ENCODE peak calls at places on chromosomes 7 and 10, in eight cellular contexts. One of them, this sample, is unnamed.

GRCh38 chr7:69776611-69777010 is 178.3 kb downstream of the AUTS2 start:
- DNase-seq in natural killer cell treated with Interleukin-12 subunit alpha and Interleukin-12 subunit beta and Interleukin-15 and Interleukin-18, amount 100 ng/mL, for 72 hours: no peak
- DNase-seq in effector memory CD4-positive, alpha-beta T cell: no peak
- DNase-seq in prostate gland: no peak
- DNase-seq in stimulated activated CD8-positive, alpha-beta memory T cell treated with anti-CD3 and anti-CD28 coated beads, Interleukin-15, amount 100 ng/mL, for 24 hours: no peak
- DNase-seq in ELF-1: no peak
- DNase-seq in small intestine: no peak
- DNase-seq in adipocyte: peak
- DNase-seq in this sample: no peak

GRCh38 chr7:48244902-48245301 is 73.6 kb downstream of the ABCA13 start:
- DNase-seq in small intestine: no peak
- DNase-seq in prostate gland: no peak
- DNase-seq in ELF-1: no peak
- DNase-seq in natural killer cell treated with Interleukin-12 subunit alpha and Interleukin-12 subunit beta and Interleukin-15 and Interleukin-18, amount 100 ng/mL, for 72 hours: no peak
- DNase-seq in stimulated activated CD8-positive, alpha-beta memory T cell treated with anti-CD3 and anti-CD28 coated beads, Interleukin-15, amount 100 ng/mL, for 24 hours: no peak
- DNase-seq in adipocyte: peak
- DNase-seq in effector memory CD4-positive, alpha-beta T cell: no peak
- DNase-seq in this sample: no peak

GRCh38 chr7:44460325-44460724 is 30.1 kb downstream of the NUDCD3 start:
- DNase-seq in adipocyte: no peak
- DNase-seq in prostate gland: no peak
- DNase-seq in natural killer cell treated with Interleukin-12 subunit alpha and Interleukin-12 subunit beta and Interleukin-15 and Interleukin-18, amount 100 ng/mL, for 72 hours: peak
- DNase-seq in stimulated activated CD8-positive, alpha-beta memory T cell treated with anti-CD3 and anti-CD28 coated beads, Interleukin-15, amount 100 ng/mL, for 24 hours: no peak
- DNase-seq in small intestine: peak
- DNase-seq in ELF-1: no peak
- DNase-seq in effector memory CD4-positive, alpha-beta T cell: peak
- DNase-seq in this sample: peak

GRCh38 chr10:71253981-71254818 is 41.8 kb downstream of the UNC5B start:
- DNase-seq in small intestine: no peak
- DNase-seq in adipocyte: no peak
- DNase-seq in ELF-1: no peak
- DNase-seq in prostate gland: no peak
- DNase-seq in natural killer cell treated with Interleukin-12 subunit alpha and Interleukin-12 subunit beta and Interleukin-15 and Interleukin-18, amount 100 ng/mL, for 72 hours: no peak
- DNase-seq in stimulated activated CD8-positive, alpha-beta memory T cell treated with anti-CD3 and anti-CD28 coated beads, Interleukin-15, amount 100 ng/mL, for 24 hours: no peak
- DNase-seq in effector memory CD4-positive, alpha-beta T cell: no peak
- DNase-seq in this sample: no peak

GRCh38 chr7:129006636-129007414 is 48.1 kb downstream of the TNPO3 start:
- DNase-seq in small intestine: no peak
- DNase-seq in natural killer cell treated with Interleukin-12 subunit alpha and Interleukin-12 subunit beta and Interleukin-15 and Interleukin-18, amount 100 ng/mL, for 72 hours: no peak
- DNase-seq in effector memory CD4-positive, alpha-beta T cell: no peak
- DNase-seq in prostate gland: no peak
- DNase-seq in ELF-1: no peak
- DNase-seq in stimulated activated CD8-positive, alpha-beta memory T cell treated with anti-CD3 and anti-CD28 coated beads, Interleukin-15, amount 100 ng/mL, for 24 hours: no peak
- DNase-seq in adipocyte: no peak
- DNase-seq in this sample: no peak

GRCh38 chr10:132069849-132070182 is 4.1 kb downstream of the JAKMIP3 start:
- DNase-seq in natural killer cell treated with Interleukin-12 subunit alpha and Interleukin-12 subunit beta and Interleukin-15 and Interleukin-18, amount 100 ng/mL, for 72 hours: no peak
- DNase-seq in ELF-1: no peak
- DNase-seq in adipocyte: no peak
- DNase-seq in prostate gland: no peak
- DNase-seq in small intestine: no peak
- DNase-seq in stimulated activated CD8-positive, alpha-beta memory T cell treated with anti-CD3 and anti-CD28 coated beads, Interleukin-15, amount 100 ng/mL, for 24 hours: no peak
- DNase-seq in effector memory CD4-positive, alpha-beta T cell: no peak
- DNase-seq in this sample: no peak

GRCh38 chr10:102243304-102243703 is 2.0 kb upstream of the PITX3 start:
- DNase-seq in effector memory CD4-positive, alpha-beta T cell: no peak
- DNase-seq in adipocyte: peak
- DNase-seq in stimulated activated CD8-positive, alpha-beta memory T cell treated with anti-CD3 and anti-CD28 coated beads, Interleukin-15, amount 100 ng/mL, for 24 hours: no peak
- DNase-seq in small intestine: no peak
- DNase-seq in natural killer cell treated with Interleukin-12 subunit alpha and Interleukin-12 subunit beta and Interleukin-15 and Interleukin-18, amount 100 ng/mL, for 72 hours: no peak
- DNase-seq in prostate gland: no peak
- DNase-seq in ELF-1: no peak
- DNase-seq in this sample: no peak

GRCh38 chr10:97520978-97521761 is 22.4 kb downstream of the UBTD1 start:
- DNase-seq in small intestine: no peak
- DNase-seq in adipocyte: no peak
- DNase-seq in ELF-1: no peak
- DNase-seq in prostate gland: no peak
- DNase-seq in stimulated activated CD8-positive, alpha-beta memory T cell treated with anti-CD3 and anti-CD28 coated beads, Interleukin-15, amount 100 ng/mL, for 24 hours: no peak
- DNase-seq in natural killer cell treated with Interleukin-12 subunit alpha and Interleukin-12 subunit beta and Interleukin-15 and Interleukin-18, amount 100 ng/mL, for 72 hours: no peak
- DNase-seq in effector memory CD4-positive, alpha-beta T cell: no peak
- DNase-seq in this sample: no peak

GRCh38 chr10:112842832-112843360 is 107.2 kb upstream of the TCF7L2 start:
- DNase-seq in natural killer cell treated with Interleukin-12 subunit alpha and Interleukin-12 subunit beta and Interleukin-15 and Interleukin-18, amount 100 ng/mL, for 72 hours: no peak
- DNase-seq in prostate gland: no peak
- DNase-seq in small intestine: peak
- DNase-seq in adipocyte: peak
- DNase-seq in ELF-1: no peak
- DNase-seq in effector memory CD4-positive, alpha-beta T cell: no peak
- DNase-seq in stimulated activated CD8-positive, alpha-beta memory T cell treated with anti-CD3 and anti-CD28 coated beads, Interleukin-15, amount 100 ng/mL, for 24 hours: no peak
- DNase-seq in this sample: no peak

GRCh38 chr7:100466830-100467605 is 3.0 kb upstream of the SPACDR start:
- DNase-seq in small intestine: no peak
- DNase-seq in prostate gland: no peak
- DNase-seq in stimulated activated CD8-positive, alpha-beta memory T cell treated with anti-CD3 and anti-CD28 coated beads, Interleukin-15, amount 100 ng/mL, for 24 hours: no peak
- DNase-seq in effector memory CD4-positive, alpha-beta T cell: no peak
- DNase-seq in natural killer cell treated with Interleukin-12 subunit alpha and Interleukin-12 subunit beta and Interleukin-15 and Interleukin-18, amount 100 ng/mL, for 72 hours: no peak
- DNase-seq in adipocyte: no peak
- DNase-seq in ELF-1: no peak
- DNase-seq in this sample: no peak

GRCh38 chr7:40162516-40162915 is 27.7 kb downstream of the SUGCT start:
- DNase-seq in stimulated activated CD8-positive, alpha-beta memory T cell treated with anti-CD3 and anti-CD28 coated beads, Interleukin-15, amount 100 ng/mL, for 24 hours: no peak
- DNase-seq in small intestine: no peak
- DNase-seq in adipocyte: no peak
- DNase-seq in ELF-1: no peak
- DNase-seq in natural killer cell treated with Interleukin-12 subunit alpha and Interleukin-12 subunit beta and Interleukin-15 and Interleukin-18, amount 100 ng/mL, for 72 hours: no peak
- DNase-seq in effector memory CD4-positive, alpha-beta T cell: no peak
- DNase-seq in prostate gland: no peak
- DNase-seq in this sample: no peak

GRCh38 chr7:78587443-78588044 is 789.0 kb downstream of the PHTF2 start:
- DNase-seq in adipocyte: no peak
- DNase-seq in natural killer cell treated with Interleukin-12 subunit alpha and Interleukin-12 subunit beta and Interleukin-15 and Interleukin-18, amount 100 ng/mL, for 72 hours: no peak
- DNase-seq in effector memory CD4-positive, alpha-beta T cell: no peak
- DNase-seq in prostate gland: no peak
- DNase-seq in stimulated activated CD8-positive, alpha-beta memory T cell treated with anti-CD3 and anti-CD28 coated beads, Interleukin-15, amount 100 ng/mL, for 24 hours: no peak
- DNase-seq in small intestine: no peak
- DNase-seq in ELF-1: no peak
- DNase-seq in this sample: no peak

GRCh38 chr10:20455774-20456173 is 441.3 kb downstream of the NEBL start:
- DNase-seq in stimulated activated CD8-positive, alpha-beta memory T cell treated with anti-CD3 and anti-CD28 coated beads, Interleukin-15, amount 100 ng/mL, for 24 hours: no peak
- DNase-seq in effector memory CD4-positive, alpha-beta T cell: no peak
- DNase-seq in prostate gland: no peak
- DNase-seq in natural killer cell treated with Interleukin-12 subunit alpha and Interleukin-12 subunit beta and Interleukin-15 and Interleukin-18, amount 100 ng/mL, for 72 hours: no peak
- DNase-seq in small intestine: no peak
- DNase-seq in adipocyte: no peak
- DNase-seq in ELF-1: no peak
- DNase-seq in this sample: no peak

GRCh38 chr7:100465702-100466311 is 1.7 kb upstream of the SPACDR start:
- DNase-seq in effector memory CD4-positive, alpha-beta T cell: no peak
- DNase-seq in natural killer cell treated with Interleukin-12 subunit alpha and Interleukin-12 subunit beta and Interleukin-15 and Interleukin-18, amount 100 ng/mL, for 72 hours: no peak
- DNase-seq in stimulated activated CD8-positive, alpha-beta memory T cell treated with anti-CD3 and anti-CD28 coated beads, Interleukin-15, amount 100 ng/mL, for 24 hours: no peak
- DNase-seq in small intestine: peak
- DNase-seq in prostate gland: peak
- DNase-seq in adipocyte: peak
- DNase-seq in ELF-1: peak
- DNase-seq in this sample: no peak

GRCh38 chr7:13851756-13852155 is 137.7 kb downstream of the ETV1 start:
- DNase-seq in natural killer cell treated with Interleukin-12 subunit alpha and Interleukin-12 subunit beta and Interleukin-15 and Interleukin-18, amount 100 ng/mL, for 72 hours: no peak
- DNase-seq in effector memory CD4-positive, alpha-beta T cell: no peak
- DNase-seq in stimulated activated CD8-positive, alpha-beta memory T cell treated with anti-CD3 and anti-CD28 coated beads, Interleukin-15, amount 100 ng/mL, for 24 hours: no peak
- DNase-seq in adipocyte: peak
- DNase-seq in small intestine: no peak
- DNase-seq in prostate gland: no peak
- DNase-seq in ELF-1: peak
- DNase-seq in this sample: no peak

GRCh38 chr7:33604015-33604414 is 301.3 kb upstream of the BMPER start:
- DNase-seq in adipocyte: no peak
- DNase-seq in ELF-1: no peak
- DNase-seq in stimulated activated CD8-positive, alpha-beta memory T cell treated with anti-CD3 and anti-CD28 coated beads, Interleukin-15, amount 100 ng/mL, for 24 hours: no peak
- DNase-seq in small intestine: no peak
- DNase-seq in effector memory CD4-positive, alpha-beta T cell: no peak
- DNase-seq in natural killer cell treated with Interleukin-12 subunit alpha and Interleukin-12 subunit beta and Interleukin-15 and Interleukin-18, amount 100 ng/mL, for 72 hours: no peak
- DNase-seq in prostate gland: no peak
- DNase-seq in this sample: no peak

GRCh38 chr7:471866-472639 is 47.6 kb downstream of the PDGFA start:
- DNase-seq in small intestine: no peak
- DNase-seq in effector memory CD4-positive, alpha-beta T cell: no peak
- DNase-seq in natural killer cell treated with Interleukin-12 subunit alpha and Interleukin-12 subunit beta and Interleukin-15 and Interleukin-18, amount 100 ng/mL, for 72 hours: peak
- DNase-seq in adipocyte: peak
- DNase-seq in prostate gland: peak
- DNase-seq in stimulated activated CD8-positive, alpha-beta memory T cell treated with anti-CD3 and anti-CD28 coated beads, Interleukin-15, amount 100 ng/mL, for 24 hours: no peak
- DNase-seq in ELF-1: peak
- DNase-seq in this sample: no peak

GRCh38 chr7:82530361-82530760 is 86.8 kb upstream of the CACNA2D1 start:
- DNase-seq in small intestine: no peak
- DNase-seq in prostate gland: no peak
- DNase-seq in effector memory CD4-positive, alpha-beta T cell: no peak
- DNase-seq in adipocyte: no peak
- DNase-seq in ELF-1: no peak
- DNase-seq in natural killer cell treated with Interleukin-12 subunit alpha and Interleukin-12 subunit beta and Interleukin-15 and Interleukin-18, amount 100 ng/mL, for 72 hours: no peak
- DNase-seq in stimulated activated CD8-positive, alpha-beta memory T cell treated with anti-CD3 and anti-CD28 coated beads, Interleukin-15, amount 100 ng/mL, for 24 hours: no peak
- DNase-seq in this sample: no peak

GRCh38 chr7:51045319-51046102 is 262.8 kb upstream of the GRB10 start:
- DNase-seq in adipocyte: peak
- DNase-seq in effector memory CD4-positive, alpha-beta T cell: no peak
- DNase-seq in small intestine: no peak
- DNase-seq in natural killer cell treated with Interleukin-12 subunit alpha and Interleukin-12 subunit beta and Interleukin-15 and Interleukin-18, amount 100 ng/mL, for 72 hours: no peak
- DNase-seq in ELF-1: no peak
- DNase-seq in stimulated activated CD8-positive, alpha-beta memory T cell treated with anti-CD3 and anti-CD28 coated beads, Interleukin-15, amount 100 ng/mL, for 24 hours: no peak
- DNase-seq in prostate gland: no peak
- DNase-seq in this sample: no peak

GRCh38 chr10:81348003-81348402 is 527.0 kb upstream of the NRG3 start:
- DNase-seq in ELF-1: no peak
- DNase-seq in stimulated activated CD8-positive, alpha-beta memory T cell treated with anti-CD3 and anti-CD28 coated beads, Interleukin-15, amount 100 ng/mL, for 24 hours: no peak
- DNase-seq in effector memory CD4-positive, alpha-beta T cell: no peak
- DNase-seq in prostate gland: no peak
- DNase-seq in small intestine: no peak
- DNase-seq in natural killer cell treated with Interleukin-12 subunit alpha and Interleukin-12 subunit beta and Interleukin-15 and Interleukin-18, amount 100 ng/mL, for 72 hours: no peak
- DNase-seq in adipocyte: no peak
- DNase-seq in this sample: no peak

GRCh38 chr7:20241491-20242261 is 24.5 kb upstream of the MACC1 start:
- DNase-seq in natural killer cell treated with Interleukin-12 subunit alpha and Interleukin-12 subunit beta and Interleukin-15 and Interleukin-18, amount 100 ng/mL, for 72 hours: no peak
- DNase-seq in adipocyte: peak
- DNase-seq in prostate gland: peak
- DNase-seq in stimulated activated CD8-positive, alpha-beta memory T cell treated with anti-CD3 and anti-CD28 coated beads, Interleukin-15, amount 100 ng/mL, for 24 hours: no peak
- DNase-seq in ELF-1: no peak
- DNase-seq in effector memory CD4-positive, alpha-beta T cell: no peak
- DNase-seq in small intestine: peak
- DNase-seq in this sample: no peak

GRCh38 chr10:6600224-6600987 is 20.3 kb upstream of the PRKCQ start:
- DNase-seq in natural killer cell treated with Interleukin-12 subunit alpha and Interleukin-12 subunit beta and Interleukin-15 and Interleukin-18, amount 100 ng/mL, for 72 hours: no peak
- DNase-seq in ELF-1: no peak
- DNase-seq in stimulated activated CD8-positive, alpha-beta memory T cell treated with anti-CD3 and anti-CD28 coated beads, Interleukin-15, amount 100 ng/mL, for 24 hours: no peak
- DNase-seq in prostate gland: no peak
- DNase-seq in adipocyte: no peak
- DNase-seq in small intestine: no peak
- DNase-seq in effector memory CD4-positive, alpha-beta T cell: no peak
- DNase-seq in this sample: no peak

GRCh38 chr10:123240250-123240649 is 86.0 kb downstream of the BUB3 start:
- DNase-seq in prostate gland: no peak
- DNase-seq in adipocyte: no peak
- DNase-seq in stimulated activated CD8-positive, alpha-beta memory T cell treated with anti-CD3 and anti-CD28 coated beads, Interleukin-15, amount 100 ng/mL, for 24 hours: no peak
- DNase-seq in natural killer cell treated with Interleukin-12 subunit alpha and Interleukin-12 subunit beta and Interleukin-15 and Interleukin-18, amount 100 ng/mL, for 72 hours: no peak
- DNase-seq in ELF-1: no peak
- DNase-seq in effector memory CD4-positive, alpha-beta T cell: no peak
- DNase-seq in small intestine: no peak
- DNase-seq in this sample: no peak

GRCh38 chr7:92836489-92837213 is at the start of gene CDK6:
- DNase-seq in small intestine: peak
- DNase-seq in natural killer cell treated with Interleukin-12 subunit alpha and Interleukin-12 subunit beta and Interleukin-15 and Interleukin-18, amount 100 ng/mL, for 72 hours: peak
- DNase-seq in effector memory CD4-positive, alpha-beta T cell: peak
- DNase-seq in ELF-1: peak
- DNase-seq in adipocyte: peak
- DNase-seq in stimulated activated CD8-positive, alpha-beta memory T cell treated with anti-CD3 and anti-CD28 coated beads, Interleukin-15, amount 100 ng/mL, for 24 hours: peak
- DNase-seq in prostate gland: peak
- DNase-seq in this sample: peak

GRCh38 chr7:149791411-149792219 is 18.2 kb upstream of the ZNF467 start:
- DNase-seq in prostate gland: no peak
- DNase-seq in ELF-1: no peak
- DNase-seq in small intestine: no peak
- DNase-seq in stimulated activated CD8-positive, alpha-beta memory T cell treated with anti-CD3 and anti-CD28 coated beads, Interleukin-15, amount 100 ng/mL, for 24 hours: no peak
- DNase-seq in natural killer cell treated with Interleukin-12 subunit alpha and Interleukin-12 subunit beta and Interleukin-15 and Interleukin-18, amount 100 ng/mL, for 72 hours: no peak
- DNase-seq in effector memory CD4-positive, alpha-beta T cell: no peak
- DNase-seq in adipocyte: no peak
- DNase-seq in this sample: no peak

GRCh38 chr10:118470470-118470869 is 125.0 kb downstream of the PRLHR start:
- DNase-seq in ELF-1: no peak
- DNase-seq in adipocyte: no peak
- DNase-seq in stimulated activated CD8-positive, alpha-beta memory T cell treated with anti-CD3 and anti-CD28 coated beads, Interleukin-15, amount 100 ng/mL, for 24 hours: no peak
- DNase-seq in natural killer cell treated with Interleukin-12 subunit alpha and Interleukin-12 subunit beta and Interleukin-15 and Interleukin-18, amount 100 ng/mL, for 72 hours: no peak
- DNase-seq in small intestine: no peak
- DNase-seq in prostate gland: no peak
- DNase-seq in effector memory CD4-positive, alpha-beta T cell: no peak
- DNase-seq in this sample: no peak